ENCODE peak calls at places on chromosomes 11 and 22, in seven cellular contexts. M is H9, I is neuronal stem cell, L is trophoblast cell, V is IMR-90, Z is H1, W is mesenchymal stem cell. S is an unnamed sample.

GRCh38 chr11:69640260-69640994 is 529 bp upstream of the CCND1 start:
- DNase-seq in M (peak), I (no peak), L (no peak), V (no peak), Z (no peak), W (peak), S (no peak)

GRCh38 chr11:1302461-1303073 is 6.9 kb downstream of the TOLLIP start:
- DNase-seq in M (peak), I (no peak), L (no peak), V (no peak), Z (no peak), W (no peak), S (no peak)

GRCh38 chr11:64122411-64123101 is 43.4 kb downstream of the MACROD1 start:
- DNase-seq in M (no peak), I (no peak), L (no peak), V (no peak), Z (no peak), W (no peak), S (no peak)

GRCh38 chr11:113587318-113587739 is 112.1 kb upstream of the DRD2 start:
- DNase-seq in M (no peak), I (no peak), L (no peak), V (peak), Z (no peak), W (no peak), S (no peak)

GRCh38 chr11:68840661-68841653 is 759 bp downstream of the CPT1A start:
- DNase-seq in M (no peak), I (no peak), L (peak), V (peak), Z (no peak), W (peak), S (no peak)

GRCh38 chr11:119590651-119591308 is 138.2 kb downstream of the NECTIN1 start:
- DNase-seq in M (peak), I (peak), L (no peak), V (no peak), Z (no peak), W (no peak), S (peak)

GRCh38 chr11:34331329-34331728 is 26.5 kb downstream of the ABTB2 start:
- DNase-seq in M (no peak), I (no peak), L (no peak), V (peak), Z (no peak), W (no peak), S (no peak)

GRCh38 chr11:64759722-64760719 is at the start of gene PYGM:
- DNase-seq in M (peak), I (peak), L (no peak), V (no peak), Z (peak), W (peak), S (peak)

GRCh38 chr11:8094656-8095055 is 13.6 kb downstream of the TUB start:
- DNase-seq in M (peak), I (no peak), L (no peak), V (no peak), Z (no peak), W (no peak), S (no peak)

GRCh38 chr11:102223859-102224258 is 93.4 kb upstream of the BIRC3 start:
- DNase-seq in M (no peak), I (no peak), L (no peak), V (peak), Z (no peak), W (peak), S (no peak)

GRCh38 chr11:64364911-64365310 is 5.9 kb downstream of the RPS6KA4 start:
- DNase-seq in M (no peak), I (no peak), L (no peak), V (no peak), Z (no peak), W (no peak), S (no peak)

GRCh38 chr11:79152511-79152910 is 288.3 kb downstream of the TENM4 start:
- DNase-seq in M (no peak), I (no peak), L (no peak), V (no peak), Z (no peak), W (no peak), S (no peak)

GRCh38 chr11:3865388-3866193 is 10.1 kb downstream of the STIM1 start:
- DNase-seq in M (no peak), I (no peak), L (peak), V (peak), Z (no peak), W (peak), S (no peak)

GRCh38 chr11:27600656-27601055 is 94.1 kb upstream of the LIN7C start:
- DNase-seq in M (no peak), I (no peak), L (no peak), V (no peak), Z (no peak), W (no peak), S (no peak)

GRCh38 chr22:23822101-23822671 is 16.6 kb downstream of the DERL3 start:
- DNase-seq in M (no peak), I (no peak), L (peak), V (no peak), Z (no peak), W (no peak), S (no peak)

GRCh38 chr22:46107089-46107664 is 43.1 kb upstream of the PPARA start:
- DNase-seq in M (no peak), I (no peak), L (no peak), V (no peak), Z (no peak), W (no peak), S (no peak)

GRCh38 chr11:12808519-12808918 is 134.3 kb downstream of the TEAD1 start:
- DNase-seq in M (no peak), I (no peak), L (peak), V (peak), Z (no peak), W (peak), S (no peak)

GRCh38 chr11:44623716-44624491 is 58.4 kb downstream of the CD82 start:
- DNase-seq in M (peak), I (no peak), L (peak), V (peak), Z (no peak), W (no peak), S (no peak)

GRCh38 chr11:131595812-131596211 is 225.4 kb downstream of the NTM start:
- DNase-seq in M (no peak), I (no peak), L (no peak), V (no peak), Z (no peak), W (no peak), S (no peak)

GRCh38 chr11:116853461-116854073 is 16.1 kb upstream of the APOA1 start:
- DNase-seq in M (no peak), I (no peak), L (peak), V (peak), Z (no peak), W (peak), S (no peak)

GRCh38 chr22:17779286-17780115 is 5.2 kb upstream of the BID start:
- DNase-seq in M (no peak), I (no peak), L (no peak), V (no peak), Z (no peak), W (no peak), S (no peak)

GRCh38 chr11:1269957-1270356 is 39.5 kb downstream of the TOLLIP start:
- DNase-seq in M (no peak), I (no peak), L (no peak), V (no peak), Z (no peak), W (no peak), S (no peak)

GRCh38 chr11:134509381-134510068 is 97.5 kb upstream of the B3GAT1 start:
- DNase-seq in M (no peak), I (no peak), L (no peak), V (no peak), Z (no peak), W (no peak), S (no peak)

GRCh38 chr11:36077886-36078685 is 134.2 kb downstream of the LDLRAD3 start:
- DNase-seq in M (no peak), I (no peak), L (no peak), V (no peak), Z (no peak), W (peak), S (no peak)

GRCh38 chr11:131511794-131512193 is 141.4 kb downstream of the NTM start:
- DNase-seq in M (peak), I (peak), L (peak), V (no peak), Z (peak), W (no peak), S (peak)

GRCh38 chr22:28402066-28402465 is 277.6 kb downstream of the TTC28 start:
- DNase-seq in M (no peak), I (no peak), L (no peak), V (no peak), Z (no peak), W (no peak), S (no peak)

GRCh38 chr11:122809861-122810260 is 28.4 kb upstream of the CRTAM start:
- DNase-seq in M (no peak), I (no peak), L (peak), V (no peak), Z (no peak), W (no peak), S (no peak)

GRCh38 chr22:28329582-28330073 is 350.0 kb downstream of the TTC28 start:
- DNase-seq in M (no peak), I (no peak), L (peak), V (peak), Z (no peak), W (peak), S (no peak)

GRCh38 chr11:116406042-116406441 is 366.7 kb downstream of the BUD13 start:
- DNase-seq in M (no peak), I (no peak), L (no peak), V (no peak), Z (no peak), W (no peak), S (no peak)

GRCh38 chr11:86874314-86875056 is 74.1 kb downstream of the PRSS23 start:
- DNase-seq in M (no peak), I (no peak), L (peak), V (peak), Z (no peak), W (peak), S (peak)

GRCh38 chr11:35682230-35683195 is 19.9 kb downstream of the TRIM44 start:
- DNase-seq in M (no peak), I (no peak), L (no peak), V (no peak), Z (no peak), W (no peak), S (peak)

GRCh38 chr11:7688238-7688826 is 15.0 kb upstream of the CYB5R2 start:
- DNase-seq in M (no peak), I (no peak), L (peak), V (peak), Z (no peak), W (peak), S (peak)

GRCh38 chr11:71568707-71569349 is 3.5 kb downstream of the KRTAP5-10 start:
- DNase-seq in M (no peak), I (no peak), L (no peak), V (no peak), Z (no peak), W (no peak), S (no peak)
- H3K4me2 ChIP-seq in M (no peak), I (no peak), L (no peak), V (no peak), Z (no peak), W (peak), S (no peak)

GRCh38 chr11:118008271-118008903 is 22.2 kb downstream of the IL10RA start:
- DNase-seq in M (no peak), I (no peak), L (no peak), V (no peak), Z (no peak), W (no peak), S (no peak)
- H2BK120ac ChIP-seq in M (no peak), I (no peak), L (no peak), V (no peak), Z (no peak), W (no peak), S (no peak)

GRCh38 chr11:67369801-67370284 is 3.6 kb downstream of the CLCF1 start:
- DNase-seq in M (no peak), I (no peak), L (peak), V (peak), Z (no peak), W (peak), S (no peak)
- H3K4me2 ChIP-seq in M (no peak), I (no peak), L (peak), V (peak), Z (no peak), W (peak), S (no peak)

GRCh38 chr11:124622531-124623451 is at the start of gene TBRG1:
- DNase-seq in M (peak), I (peak), L (peak), V (peak), Z (peak), W (peak), S (peak)
- H2BK120ac ChIP-seq in M (no peak), I (no peak), L (peak), V (peak), Z (no peak), W (peak), S (no peak)

DNA sequence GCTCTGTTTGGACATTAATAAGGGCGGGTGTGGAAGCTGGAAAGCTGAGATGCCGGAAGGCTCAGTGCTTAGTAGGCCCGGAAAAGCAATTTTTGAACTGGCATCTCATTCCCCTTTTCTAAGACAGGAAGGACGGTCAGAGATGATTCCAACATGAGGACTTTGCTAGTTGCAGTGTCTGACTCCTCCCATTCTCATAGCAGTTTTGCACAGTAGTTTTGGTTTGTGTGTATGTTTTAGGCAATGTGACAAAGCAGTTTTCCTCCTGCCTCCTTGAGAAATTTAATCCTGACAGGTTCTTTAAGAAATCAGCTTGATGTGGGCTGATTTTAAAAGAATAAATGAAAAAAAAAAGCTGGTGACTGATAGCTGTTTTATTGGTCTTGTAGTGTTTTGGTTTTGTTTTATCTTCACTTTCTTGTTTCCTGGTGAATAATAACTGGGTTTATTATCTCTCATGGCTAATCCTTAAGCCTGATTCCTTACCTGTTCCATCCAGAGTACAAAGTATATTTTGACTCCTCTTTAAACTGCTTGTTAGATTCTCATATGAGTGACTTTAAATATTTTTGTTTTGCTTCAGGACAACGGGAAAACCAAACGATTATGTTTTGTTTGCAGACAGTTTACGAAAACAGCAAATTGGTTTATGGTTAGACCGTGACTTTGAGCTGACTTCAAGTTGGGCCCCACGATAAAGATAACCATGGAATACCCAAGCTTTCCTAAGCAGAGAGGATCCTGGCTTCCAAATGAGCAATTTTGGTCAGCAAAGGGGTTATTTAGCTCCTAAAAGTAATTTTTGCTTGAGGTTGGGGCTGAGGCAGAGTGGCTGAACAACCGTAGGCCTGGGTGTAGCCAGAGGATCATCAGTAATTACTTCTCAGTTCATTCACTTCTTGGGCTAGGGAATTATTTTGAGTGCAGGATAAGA is 3.4 kb downstream of the PTPRJ start:
- DNase-seq in M (no peak), I (no peak), L (no peak), V (peak), Z (no peak), W (peak), S (no peak)
- H3K4me2 ChIP-seq in M (no peak), I (no peak), L (no peak), V (peak), Z (no peak), W (peak), S (no peak)

GRCh38 chr11:58941838-58942237 is 2.5 kb downstream of the GLYATL1 start:
- DNase-seq in M (no peak), I (no peak), L (no peak), V (no peak), Z (no peak), W (no peak), S (no peak)

GRCh38 chr11:58940028-58940427 is 740 bp downstream of the GLYATL1 start:
- DNase-seq in M (no peak), I (no peak), L (no peak), V (no peak), Z (no peak), W (no peak), S (no peak)

GRCh38 chr11:58949184-58949583 is 9.9 kb downstream of the GLYATL1 start:
- DNase-seq in M (no peak), I (no peak), L (no peak), V (no peak), Z (no peak), W (no peak), S (no peak)

GRCh38 chr11:58945663-58946062 is 6.4 kb downstream of the GLYATL1 start:
- DNase-seq in M (no peak), I (no peak), L (peak), V (no peak), Z (no peak), W (no peak), S (no peak)
- H2BK120ac ChIP-seq in M (no peak), I (no peak), L (no peak), V (no peak), Z (no peak), W (no peak), S (no peak)

GRCh38 chr22:47175151-47175760 is 412.8 kb downstream of the TBC1D22A start:
- DNase-seq in M (peak), I (no peak), L (no peak), V (peak), Z (no peak), W (no peak), S (no peak)
- H3K4me2 ChIP-seq in M (no peak), I (no peak), L (no peak), V (peak), Z (no peak), W (no peak), S (no peak)

GRCh38 chr11:100632970-100633452 is 54.1 kb upstream of the ARHGAP42 start:
- DNase-seq in M (no peak), I (no peak), L (no peak), V (peak), Z (no peak), W (peak), S (no peak)

GRCh38 chr11:100638648-100639047 is 48.4 kb upstream of the ARHGAP42 start:
- DNase-seq in M (no peak), I (no peak), L (no peak), V (no peak), Z (no peak), W (no peak), S (no peak)

GRCh38 chr11:100637706-100638105 is 49.4 kb upstream of the ARHGAP42 start:
- DNase-seq in M (no peak), I (no peak), L (no peak), V (no peak), Z (no peak), W (no peak), S (peak)

GRCh38 chr11:100636536-100636935 is 50.6 kb upstream of the ARHGAP42 start:
- DNase-seq in M (no peak), I (no peak), L (no peak), V (no peak), Z (no peak), W (no peak), S (no peak)

DNA sequence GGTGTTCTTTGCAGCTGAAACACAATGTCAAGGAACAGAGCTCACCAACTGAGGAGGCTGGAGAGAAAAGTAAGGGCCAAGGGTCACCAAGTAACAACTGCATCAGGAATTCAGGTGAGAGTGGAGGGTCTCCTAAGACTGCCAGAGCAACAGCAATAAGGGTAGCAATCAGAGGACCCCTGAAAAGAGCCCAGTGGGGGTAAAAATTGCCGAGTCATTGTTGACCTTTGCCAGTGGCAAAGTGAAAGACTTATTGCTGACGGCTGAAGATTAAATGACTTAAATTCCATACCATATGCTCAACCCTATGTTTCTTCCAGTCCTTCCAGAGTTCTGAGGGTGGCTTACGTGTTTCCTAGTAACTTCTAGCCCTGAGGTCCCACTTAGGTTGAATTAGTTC is 51.9 kb upstream of the ARHGAP42 start:
- DNase-seq in M (no peak), I (no peak), L (peak), V (no peak), Z (no peak), W (no peak), S (no peak)
- H2BK120ac ChIP-seq in M (no peak), I (no peak), L (peak), V (peak), Z (no peak), W (no peak), S (no peak)

GRCh38 chr11:30916764-30917163 is 330.6 kb upstream of the MPPED2 start:
- DNase-seq in M (no peak), I (no peak), L (no peak), V (no peak), Z (no peak), W (no peak), S (no peak)
- H3K4me2 ChIP-seq in M (no peak), I (no peak), L (no peak), V (no peak), Z (no peak), W (no peak), S (no peak)

GRCh38 chr22:19238900-19239299 is 52.6 kb downstream of the CLTCL1 start:
- DNase-seq in M (no peak), I (no peak), L (no peak), V (no peak), Z (no peak), W (no peak), S (no peak)
- H2BK120ac ChIP-seq in M (no peak), I (no peak), L (no peak), V (no peak), Z (no peak), W (no peak), S (no peak)